ENCODE peak calls at places on chromosome 9, in six cellular contexts. G is H9, R is IMR-90, P is neuronal stem cell, W is mesenchymal stem cell, X is H1. Q is an unnamed sample.
A peak's percentile ranks its signal among the peaks of the same experiment; 100 is the strongest.

GRCh38 chr9:137777761-137778160 is 99.8 kb upstream of the CACNA1B start:
- DNase-seq in X (no peak), W (no peak), P (no peak), R (no peak), G (no peak), Q (no peak)

GRCh38 chr9:115524467-115525059 is 406.6 kb upstream of the TNC start:
- DNase-seq in G (no peak), P (peak; percentile 68), X (no peak), W (peak; percentile 73), R (peak; percentile 77), Q (peak; percentile 77)

GRCh38 chr9:21317956-21318923 is 13.1 kb upstream of the IFNA5 start:
- DNase-seq in R (peak; percentile 50), X (no peak), P (peak; percentile 29), G (no peak), W (peak; percentile 56), Q (peak; percentile 64)

GRCh38 chr9:135332979-135333748 is 146.4 kb upstream of the PPP1R26 start:
- DNase-seq in P (no peak), G (peak; percentile 18), X (no peak), R (no peak), W (no peak), Q (no peak)

GRCh38 chr9:98314381-98315066 is 59.1 kb upstream of the TBC1D2 start:
- DNase-seq in R (peak; percentile 69), X (no peak), W (peak; percentile 46), G (no peak), P (no peak), Q (no peak)

GRCh38 chr9:116365056-116365471 is 211.5 kb downstream of the PAPPA start:
- DNase-seq in R (peak; percentile 78), G (no peak), X (no peak), W (peak; percentile 38), P (no peak), Q (no peak)

GRCh38 chr9:136260936-136261472 is 15.4 kb upstream of the QSOX2 start:
- DNase-seq in W (no peak), G (no peak), R (no peak), X (no peak), P (no peak), Q (no peak)

GRCh38 chr9:93599571-93600403 is 23.4 kb downstream of the PHF2 start:
- DNase-seq in X (no peak), G (peak; percentile 37), R (no peak), W (no peak), P (no peak), Q (no peak)

GRCh38 chr9:32072568-32072967 is 311.9 kb upstream of the ACO1 start:
- DNase-seq in P (no peak), G (no peak), R (no peak), X (no peak), W (no peak), Q (peak; percentile 2)

GRCh38 chr9:91781906-91782305 is 168.1 kb downstream of the ROR2 start:
- DNase-seq in R (no peak), X (no peak), P (no peak), G (no peak), W (no peak), Q (no peak)

GRCh38 chr9:131656356-131657030 is 83.4 kb downstream of the RAPGEF1 start:
- DNase-seq in P (no peak), G (no peak), X (no peak), W (no peak), R (no peak), Q (peak; percentile 48)

GRCh38 chr9:36101916-36102741 is 34.4 kb upstream of the GLIPR2 start:
- DNase-seq in R (peak; percentile 100), P (no peak), X (peak; percentile 27), W (peak; percentile 95), G (no peak), Q (peak; percentile 95)

GRCh38 chr9:137547687-137548543 is 2.3 kb downstream of the PNPLA7 start:
- DNase-seq in G (no peak), W (no peak), R (no peak), X (no peak), P (no peak), Q (peak; percentile 7)

GRCh38 chr9:137311171-137311970 is 9.3 kb upstream of the NRARP start:
- DNase-seq in P (no peak), G (peak; percentile 65), R (peak; percentile 33), X (no peak), W (no peak), Q (peak; percentile 59)

GRCh38 chr9:117411547-117411946 is 3.3 kb downstream of the ASTN2 start:
- DNase-seq in P (peak; percentile 56), G (peak; percentile 80), X (no peak), R (peak; percentile 6), W (peak; percentile 37), Q (peak; percentile 67)

GRCh38 chr9:133514475-133515239 is 10.1 kb downstream of the MYMK start:
- DNase-seq in W (no peak), G (no peak), R (no peak), X (no peak), P (no peak), Q (no peak)

GRCh38 chr9:75053869-75054268 is 25.8 kb upstream of the CARNMT1 start:
- DNase-seq in W (no peak), R (no peak), P (no peak), G (no peak), X (no peak), Q (no peak)

GRCh38 chr9:18263367-18263766 is 210.6 kb upstream of the ADAMTSL1 start:
- DNase-seq in R (no peak), X (peak; percentile 38), P (no peak), G (peak; percentile 32), W (no peak), Q (no peak)

GRCh38 chr9:136746621-136747020 is 1.7 kb downstream of the LCN6 start:
- DNase-seq in P (no peak), R (no peak), X (no peak), W (no peak), G (no peak), Q (no peak)

GRCh38 chr9:107215381-107215780 is 67.7 kb upstream of the RAD23B start:
- DNase-seq in X (no peak), R (peak; percentile 47), W (peak; percentile 50), G (no peak), P (no peak), Q (no peak)

GRCh38 chr9:121024237-121024636 is 25.8 kb downstream of the C5 start:
- DNase-seq in X (no peak), R (no peak), P (no peak), G (no peak), W (no peak), Q (no peak)
- H3K14ac ChIP-seq in X (no peak overlapping the region), R (no peak overlapping the region), P (no peak overlapping the region), G (no peak overlapping the region), W (no peak overlapping the region), Q (no peak overlapping the region)

GRCh38 chr9:14350766-14351165 is 36.8 kb upstream of the NFIB start:
- DNase-seq in X (no peak), G (no peak), P (no peak), W (no peak), R (no peak), Q (no peak)
- H2AK5ac ChIP-seq in X (no peak overlapping the region), G (no peak overlapping the region), P (no peak overlapping the region), W (no peak overlapping the region), R (no peak overlapping the region), Q (no peak overlapping the region)

GRCh38 chr9:34484678-34485077 is 26.1 kb downstream of the DNAI1 start:
- DNase-seq in W (no peak), R (no peak), G (no peak), P (no peak), X (no peak), Q (peak; percentile 96)
- H3K14ac ChIP-seq in W (no peak overlapping the region), R (no peak overlapping the region), G (no peak overlapping the region), P (no peak overlapping the region), X (no peak overlapping the region), Q (peak overlapping the region; percentile 10)

DNA sequence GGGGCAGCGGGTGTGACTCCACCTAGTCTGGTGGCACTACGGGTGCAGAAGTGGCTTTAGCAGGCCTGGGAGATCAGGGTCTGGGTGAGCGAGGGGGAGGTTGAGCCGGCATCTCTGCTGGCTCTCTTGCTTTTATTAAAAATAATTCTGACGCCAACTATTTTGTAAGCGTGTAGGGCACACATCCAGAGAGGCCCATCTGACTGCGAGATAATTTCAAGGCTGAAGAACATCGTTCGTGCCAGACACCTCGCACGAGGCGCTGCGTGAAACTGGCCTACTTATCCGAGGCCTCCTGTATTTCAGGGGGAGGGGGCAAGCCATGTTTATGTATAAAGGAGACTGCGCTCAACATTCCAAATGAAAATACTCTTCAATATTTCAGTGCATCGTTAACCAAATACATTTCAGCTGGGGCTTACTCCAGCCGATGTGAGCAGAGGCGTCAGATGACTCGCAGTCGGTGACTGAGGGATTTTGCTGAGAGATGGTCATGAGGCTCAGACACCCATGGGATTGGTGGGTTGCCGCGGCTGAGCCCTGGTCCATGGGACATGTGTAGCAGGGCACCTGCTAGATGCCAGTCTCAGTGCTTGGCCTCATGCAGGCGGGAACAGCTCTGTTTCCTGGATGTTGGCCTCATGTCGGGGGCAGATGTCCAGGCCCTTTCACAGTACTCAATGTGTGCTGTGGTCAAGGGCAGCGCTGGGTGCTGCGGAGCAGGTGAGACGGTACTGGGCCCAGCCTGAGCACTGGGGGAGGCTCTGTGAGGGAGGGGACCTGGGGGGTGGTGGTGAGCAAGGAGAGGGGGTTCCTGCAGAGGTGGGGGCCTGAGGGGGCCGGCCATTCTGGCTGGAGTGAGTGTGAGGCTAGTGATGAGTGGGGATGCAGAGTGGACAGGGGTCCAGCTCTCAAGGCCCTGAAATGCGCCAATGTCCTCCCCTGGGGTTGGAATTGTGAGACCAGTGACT is 201.5 kb downstream of the DAB2IP start:
- DNase-seq in P (no peak), R (peak; percentile 47), G (no peak), W (no peak), X (no peak), Q (no peak)
- H2AK5ac ChIP-seq in P (peak overlapping the region; percentile 77), R (no peak overlapping the region), G (no peak overlapping the region), W (no peak overlapping the region), X (no peak overlapping the region), Q (no peak overlapping the region)

DNA sequence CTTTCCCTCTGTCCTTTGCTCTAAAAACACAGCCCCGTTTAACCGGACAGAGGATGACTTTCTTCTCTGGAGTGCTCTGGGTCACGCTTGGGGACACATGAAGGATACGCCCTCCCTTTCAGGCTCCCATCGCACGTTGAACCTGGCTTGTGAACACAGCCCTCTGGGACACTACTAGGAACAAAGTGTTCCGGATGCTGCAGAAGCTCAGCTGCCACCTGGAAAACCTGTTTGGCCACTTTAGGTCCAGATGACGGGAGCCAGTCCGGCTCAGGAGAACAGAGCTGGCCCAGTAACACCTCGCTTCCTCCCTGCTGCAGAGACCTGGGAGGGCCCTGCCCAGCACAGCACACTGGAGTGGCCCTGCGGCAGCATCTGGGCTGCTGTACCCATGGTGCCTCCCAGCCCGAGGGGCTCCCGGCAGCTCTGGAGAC is 60.1 kb downstream of the GADD45G start:
- DNase-seq in W (no peak), G (peak; percentile 61), X (no peak), R (no peak), P (no peak), Q (peak; percentile 85)
- H3K14ac ChIP-seq in W (no peak overlapping the region), G (no peak overlapping the region), X (no peak overlapping the region), R (no peak overlapping the region), P (no peak overlapping the region), Q (no peak overlapping the region)

GRCh38 chr9:127233582-127234350 is 30.8 kb upstream of the GARNL3 start:
- DNase-seq in W (no peak), P (no peak), X (no peak), R (no peak), G (no peak), Q (no peak)
- H2AK5ac ChIP-seq in W (no peak overlapping the region), P (no peak overlapping the region), X (no peak overlapping the region), R (no peak overlapping the region), G (no peak overlapping the region), Q (no peak overlapping the region)